ENCODE peak calls at places on chromosomes 3 and 15, in four cellular contexts. T, Y, H and D are unnamed samples.

GRCh38 chr15:31304736-31305365 is 21.8 kb upstream of the KLF13 start:
- DNase-seq in Y (peak; percentile 60), H (no peak), T (no peak), D (peak; percentile 49)

GRCh38 chr3:104066658-104067057 is 1300.1 kb upstream of the ALCAM start:
- DNase-seq in T (no peak), H (no peak), Y (no peak), D (no peak)

GRCh38 chr3:24520941-24521305 is 26.3 kb upstream of the THRB start:
- DNase-seq in T (no peak), H (no peak), Y (no peak), D (no peak)

GRCh38 chr3:54873059-54873695 is 54.7 kb downstream of the LRTM1 start:
- DNase-seq in T (no peak), Y (no peak), H (no peak), D (no peak)

GRCh38 chr15:57873564-57874209 is 167.2 kb downstream of the POLR2M start:
- DNase-seq in Y (no peak), H (no peak), T (no peak), D (no peak)

GRCh38 chr15:67109141-67110034 is 44.0 kb downstream of the SMAD3 start:
- DNase-seq in H (no peak), T (peak; percentile 84), Y (peak; percentile 77), D (no peak)

GRCh38 chr3:157175678-157176077 is 15.7 kb upstream of the CCNL1 start:
- DNase-seq in T (no peak), H (peak; percentile 23), Y (no peak), D (peak; percentile 65)

GRCh38 chr3:126616931-126617330 is 38.0 kb downstream of the TXNRD3 start:
- DNase-seq in Y (no peak), H (no peak), T (no peak), D (no peak)

GRCh38 chr15:45362419-45362818 is 15.9 kb downstream of the GATM start:
- DNase-seq in Y (no peak), T (no peak), H (no peak), D (no peak)

GRCh38 chr3:139353920-139354556 is 10.2 kb downstream of the MRPS22 start:
- DNase-seq in H (peak; percentile 53), Y (peak; percentile 40), T (no peak), D (peak; percentile 66)
- TF ChIP-seq CTCF in H (peak; percentile 19), Y (peak; percentile 79), T (peak; percentile 29), D (peak; percentile 84)

GRCh38 chr3:9732753-9733115 is 1.2 kb downstream of the BRPF1 start:
- DNase-seq in Y (no peak), H (no peak), T (no peak), D (peak; percentile 55)
- TF ChIP-seq CTCF in Y (no peak), H (no peak), T (no peak), D (no peak)

GRCh38 chr15:30030350-30030749 is 52.4 kb upstream of the GOLGA8J start:
- DNase-seq in T (no peak), H (no peak), Y (no peak), D (no peak)
- TF ChIP-seq CTCF in T (no peak), H (no peak), Y (peak; percentile 21), D (no peak)

GRCh38 chr3:197690754-197691153 is 46.0 kb downstream of the RUBCN start:
- DNase-seq in H (no peak), Y (no peak), T (no peak), D (no peak)

GRCh38 chr3:197694251-197694650 is 42.5 kb downstream of the RUBCN start:
- DNase-seq in H (no peak), Y (no peak), T (no peak), D (no peak)

GRCh38 chr3:197687570-197687969 is 49.1 kb downstream of the RUBCN start:
- DNase-seq in Y (no peak), T (no peak), H (no peak), D (no peak)

GRCh38 chr3:197697355-197697754 is 39.3 kb downstream of the RUBCN start:
- DNase-seq in Y (no peak), H (no peak), T (no peak), D (no peak)

DNA sequence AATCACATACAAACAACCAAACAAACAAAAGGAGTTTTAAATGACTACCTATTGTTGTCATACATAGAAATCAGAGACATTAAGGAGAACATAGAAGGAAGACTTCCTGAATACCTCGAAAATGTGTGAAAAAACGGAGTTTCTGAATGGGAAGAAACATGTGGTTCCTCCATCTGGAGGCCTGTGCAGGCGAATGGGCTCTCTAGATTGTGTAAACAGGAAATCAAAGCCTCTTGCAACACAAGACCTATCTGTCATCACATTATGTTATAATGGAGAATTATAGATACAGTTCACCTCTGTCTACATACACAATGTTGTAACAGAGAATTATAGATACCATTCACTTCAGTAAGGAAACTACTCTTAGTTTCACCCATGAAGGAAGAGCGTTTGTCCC is 44.1 kb downstream of the RUBCN start:
- DNase-seq in Y (no peak), H (no peak), T (no peak), D (no peak)
- TF ChIP-seq CTCF in Y (no peak), H (no peak), T (no peak), D (no peak)

GRCh38 chr15:75640483-75641175 is 605 bp upstream of the IMP3 start:
- DNase-seq in T (no peak), H (no peak), Y (peak; percentile 83), D (no peak)
- TF ChIP-seq CTCF in T (no peak), H (no peak), Y (peak; percentile 85), D (peak; percentile 45)

GRCh38 chr3:25863560-25863959 is 73.7 kb downstream of the OXSM start:
- DNase-seq in T (no peak), Y (peak; percentile 33), H (no peak), D (no peak)
- TF ChIP-seq CTCF in T (no peak), Y (peak; percentile 66), H (peak; percentile 35), D (peak; percentile 72)

GRCh38 chr3:139520028-139520737 is 19.4 kb downstream of the RBP1 start:
- DNase-seq in Y (peak; percentile 8), H (peak; percentile 28), T (no peak), D (peak; percentile 86)
- TF ChIP-seq CTCF in Y (peak; percentile 68), H (peak; percentile 39), T (no peak), D (peak; percentile 75)

DNA sequence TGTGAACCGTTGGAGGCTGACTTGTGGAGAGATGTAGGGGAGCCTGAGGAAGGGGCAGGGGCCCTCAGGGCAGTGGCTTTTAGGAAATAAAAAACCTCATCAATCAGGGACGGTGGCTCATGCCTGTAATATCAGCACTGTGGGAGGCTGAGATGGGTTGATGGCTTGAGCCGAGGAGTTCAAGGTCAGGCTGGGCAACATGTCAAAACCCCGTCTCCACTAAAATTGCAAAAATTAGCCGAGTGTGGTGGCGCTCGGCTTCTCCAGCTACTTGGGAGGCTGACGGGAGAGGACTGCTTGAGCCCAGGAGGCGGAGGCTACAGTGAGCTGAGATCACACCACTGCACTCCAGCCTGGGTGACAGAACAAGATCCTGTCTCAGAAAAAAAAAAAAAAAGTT is 7.6 kb downstream of the TTC23 start:
- DNase-seq in T (no peak), H (no peak), Y (no peak), D (no peak)
- TF ChIP-seq CTCF in T (no peak), H (no peak), Y (no peak), D (no peak)

GRCh38 chr3:5227812-5228211 is 40.3 kb downstream of the EDEM1 start:
- DNase-seq in H (no peak), Y (no peak), T (no peak), D (no peak)

GRCh38 chr3:5229414-5229813 is 41.9 kb downstream of the EDEM1 start:
- DNase-seq in Y (no peak), T (no peak), H (no peak), D (no peak)

GRCh38 chr3:5222283-5223005 is 34.9 kb downstream of the EDEM1 start:
- DNase-seq in H (no peak), T (no peak), Y (no peak), D (no peak)

GRCh38 chr3:5231067-5231466 is 43.6 kb downstream of the EDEM1 start:
- DNase-seq in T (no peak), H (no peak), Y (no peak), D (no peak)

DNA sequence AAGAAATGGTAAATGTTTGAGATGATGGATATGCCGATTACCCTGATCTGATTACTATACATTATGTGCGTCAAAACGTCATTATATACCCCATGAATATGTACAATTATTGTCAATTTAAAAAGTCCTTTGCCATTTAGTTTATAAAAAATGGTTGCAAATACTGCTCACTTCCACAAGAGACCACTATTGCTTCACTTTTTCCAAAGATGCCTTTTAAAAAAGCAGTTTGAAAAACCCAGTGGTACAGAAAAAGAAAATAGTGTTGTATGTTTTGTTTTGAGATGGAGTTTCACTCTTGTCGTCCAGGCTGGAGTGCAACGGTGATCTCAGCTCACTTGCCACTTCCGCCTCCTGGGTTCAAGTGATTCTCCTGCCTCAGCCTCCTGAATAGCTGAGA is 39.3 kb downstream of the EDEM1 start:
- DNase-seq in H (no peak), T (no peak), Y (peak; percentile 49), D (no peak)
- TF ChIP-seq CTCF in H (no peak), T (peak; percentile 31), Y (peak; percentile 72), D (peak; percentile 71)

GRCh38 chr3:56302417-56302816 is 165.8 kb downstream of the ERC2 start:
- DNase-seq in H (peak; percentile 7), T (no peak), Y (peak; percentile 46), D (peak; percentile 45)
- TF ChIP-seq CTCF in H (no peak), T (no peak), Y (peak; percentile 73), D (peak; percentile 73)